ENCODE peak calls at places on chromosomes 11 and 22, in eight cellular contexts. One of them, this sample, is unnamed.

GRCh38 chr11:14018441-14018840 is 55.9 kb downstream of the SPON1 start:
- DNase-seq in coronary artery: no peak
- DNase-seq in cardiac fibroblast: no peak
- DNase-seq in tibial nerve: no peak
- DNase-seq in WTC11: no peak
- DNase-seq in epithelial cell of esophagus: no peak
- DNase-seq in colonic mucosa: no peak
- DNase-seq in AG09309: no peak
- DNase-seq in this sample: no peak

GRCh38 chr22:23180301-23180892 is at the start of gene BCR:
- DNase-seq in colonic mucosa: peak
- DNase-seq in tibial nerve: peak
- DNase-seq in coronary artery: no peak
- DNase-seq in epithelial cell of esophagus: peak
- DNase-seq in cardiac fibroblast: peak
- DNase-seq in WTC11: peak
- DNase-seq in AG09309: peak
- DNase-seq in this sample: no peak

GRCh38 chr11:132901638-132902610 is 630.4 kb downstream of the OPCML start:
- DNase-seq in tibial nerve: no peak
- DNase-seq in cardiac fibroblast: no peak
- DNase-seq in epithelial cell of esophagus: peak
- DNase-seq in coronary artery: no peak
- DNase-seq in WTC11: no peak
- DNase-seq in colonic mucosa: no peak
- DNase-seq in AG09309: no peak
- DNase-seq in this sample: no peak

GRCh38 chr22:46436595-46437163 is 100.7 kb downstream of the CELSR1 start:
- DNase-seq in epithelial cell of esophagus: peak
- DNase-seq in cardiac fibroblast: peak
- DNase-seq in colonic mucosa: no peak
- DNase-seq in WTC11: no peak
- DNase-seq in coronary artery: no peak
- DNase-seq in AG09309: no peak
- DNase-seq in tibial nerve: no peak
- DNase-seq in this sample: no peak

GRCh38 chr11:134008593-134008992 is 51.8 kb upstream of the IGSF9B start:
- DNase-seq in coronary artery: no peak
- DNase-seq in colonic mucosa: no peak
- DNase-seq in cardiac fibroblast: no peak
- DNase-seq in AG09309: no peak
- DNase-seq in WTC11: no peak
- DNase-seq in epithelial cell of esophagus: peak
- DNase-seq in tibial nerve: no peak
- DNase-seq in this sample: no peak

GRCh38 chr11:69314555-69314954 is 20.6 kb downstream of the MYEOV start:
- DNase-seq in coronary artery: no peak
- DNase-seq in AG09309: no peak
- DNase-seq in cardiac fibroblast: no peak
- DNase-seq in WTC11: no peak
- DNase-seq in colonic mucosa: no peak
- DNase-seq in tibial nerve: no peak
- DNase-seq in epithelial cell of esophagus: no peak
- DNase-seq in this sample: no peak

GRCh38 chr11:59141673-59142460 is 789 bp upstream of the FAM111A start:
- DNase-seq in WTC11: no peak
- DNase-seq in colonic mucosa: no peak
- DNase-seq in AG09309: no peak
- DNase-seq in coronary artery: no peak
- DNase-seq in cardiac fibroblast: peak
- DNase-seq in epithelial cell of esophagus: no peak
- DNase-seq in tibial nerve: no peak
- DNase-seq in this sample: no peak

GRCh38 chr11:1763336-1763795 is 361 bp downstream of the CTSD start:
- DNase-seq in coronary artery: no peak
- DNase-seq in cardiac fibroblast: no peak
- DNase-seq in AG09309: no peak
- DNase-seq in tibial nerve: no peak
- DNase-seq in WTC11: no peak
- DNase-seq in colonic mucosa: no peak
- DNase-seq in epithelial cell of esophagus: no peak
- DNase-seq in this sample: no peak

GRCh38 chr11:75679566-75679965 is 10.7 kb upstream of the MAP6 start:
- DNase-seq in WTC11: no peak
- DNase-seq in cardiac fibroblast: no peak
- DNase-seq in coronary artery: no peak
- DNase-seq in tibial nerve: no peak
- DNase-seq in colonic mucosa: no peak
- DNase-seq in AG09309: no peak
- DNase-seq in epithelial cell of esophagus: no peak
- DNase-seq in this sample: no peak

GRCh38 chr11:16555956-16556355 is 182.5 kb upstream of the C11orf58 start:
- DNase-seq in coronary artery: no peak
- DNase-seq in WTC11: no peak
- DNase-seq in tibial nerve: no peak
- DNase-seq in colonic mucosa: no peak
- DNase-seq in epithelial cell of esophagus: no peak
- DNase-seq in AG09309: no peak
- DNase-seq in cardiac fibroblast: no peak
- DNase-seq in this sample: no peak

GRCh38 chr11:84817998-84818397 is 809.1 kb downstream of the DLG2 start:
- DNase-seq in cardiac fibroblast: peak
- DNase-seq in coronary artery: no peak
- DNase-seq in epithelial cell of esophagus: peak
- DNase-seq in WTC11: no peak
- DNase-seq in tibial nerve: no peak
- DNase-seq in colonic mucosa: no peak
- DNase-seq in AG09309: peak
- DNase-seq in this sample: no peak

GRCh38 chr11:128725630-128726461 is 32.0 kb downstream of the FLI1 start:
- DNase-seq in cardiac fibroblast: peak
- DNase-seq in WTC11: no peak
- DNase-seq in epithelial cell of esophagus: peak
- DNase-seq in tibial nerve: peak
- DNase-seq in colonic mucosa: no peak
- DNase-seq in AG09309: peak
- DNase-seq in coronary artery: no peak
- DNase-seq in this sample: no peak

GRCh38 chr11:111582881-111583280 is 19.4 kb upstream of the SIK2 start:
- DNase-seq in epithelial cell of esophagus: no peak
- DNase-seq in cardiac fibroblast: no peak
- DNase-seq in WTC11: no peak
- DNase-seq in AG09309: no peak
- DNase-seq in colonic mucosa: no peak
- DNase-seq in coronary artery: no peak
- DNase-seq in tibial nerve: no peak
- DNase-seq in this sample: no peak

GRCh38 chr22:47333625-47334024 is 571.2 kb downstream of the TBC1D22A start:
- DNase-seq in AG09309: no peak
- DNase-seq in epithelial cell of esophagus: peak
- DNase-seq in cardiac fibroblast: peak
- DNase-seq in tibial nerve: no peak
- DNase-seq in coronary artery: no peak
- DNase-seq in colonic mucosa: no peak
- DNase-seq in WTC11: no peak
- DNase-seq in this sample: no peak

GRCh38 chr22:40975346-40975745 is 24.2 kb downstream of the RBX1 start:
- DNase-seq in AG09309: peak
- DNase-seq in tibial nerve: no peak
- DNase-seq in WTC11: no peak
- DNase-seq in colonic mucosa: no peak
- DNase-seq in coronary artery: no peak
- DNase-seq in epithelial cell of esophagus: no peak
- DNase-seq in cardiac fibroblast: no peak
- DNase-seq in this sample: no peak

GRCh38 chr22:49826603-49827306 is 918 bp downstream of the BRD1 start:
- DNase-seq in coronary artery: no peak
- DNase-seq in AG09309: no peak
- DNase-seq in tibial nerve: peak
- DNase-seq in colonic mucosa: peak
- DNase-seq in epithelial cell of esophagus: peak
- DNase-seq in WTC11: no peak
- DNase-seq in cardiac fibroblast: peak
- DNase-seq in this sample: no peak

GRCh38 chr11:120086651-120087050 is 51.3 kb downstream of the TRIM29 start:
- DNase-seq in colonic mucosa: no peak
- DNase-seq in cardiac fibroblast: no peak
- DNase-seq in WTC11: no peak
- DNase-seq in AG09309: no peak
- DNase-seq in coronary artery: no peak
- DNase-seq in tibial nerve: no peak
- DNase-seq in epithelial cell of esophagus: no peak
- DNase-seq in this sample: no peak

GRCh38 chr22:46052331-46052771 is 75.4 kb upstream of the WNT7B start:
- DNase-seq in colonic mucosa: no peak
- DNase-seq in WTC11: peak
- DNase-seq in cardiac fibroblast: peak
- DNase-seq in tibial nerve: no peak
- DNase-seq in epithelial cell of esophagus: no peak
- DNase-seq in AG09309: no peak
- DNase-seq in coronary artery: peak
- DNase-seq in this sample: no peak

GRCh38 chr22:19717691-19718254 is 3.5 kb downstream of the SEPTIN5 start:
- DNase-seq in WTC11: peak
- DNase-seq in colonic mucosa: peak
- DNase-seq in AG09309: no peak
- DNase-seq in coronary artery: no peak
- DNase-seq in cardiac fibroblast: peak
- DNase-seq in tibial nerve: peak
- DNase-seq in epithelial cell of esophagus: peak
- DNase-seq in this sample: peak

GRCh38 chr22:39254789-39255298 is 10.1 kb upstream of the PDGFB start:
- DNase-seq in epithelial cell of esophagus: peak
- DNase-seq in WTC11: no peak
- DNase-seq in AG09309: no peak
- DNase-seq in coronary artery: no peak
- DNase-seq in colonic mucosa: no peak
- DNase-seq in tibial nerve: no peak
- DNase-seq in cardiac fibroblast: peak
- DNase-seq in this sample: no peak

DNA sequence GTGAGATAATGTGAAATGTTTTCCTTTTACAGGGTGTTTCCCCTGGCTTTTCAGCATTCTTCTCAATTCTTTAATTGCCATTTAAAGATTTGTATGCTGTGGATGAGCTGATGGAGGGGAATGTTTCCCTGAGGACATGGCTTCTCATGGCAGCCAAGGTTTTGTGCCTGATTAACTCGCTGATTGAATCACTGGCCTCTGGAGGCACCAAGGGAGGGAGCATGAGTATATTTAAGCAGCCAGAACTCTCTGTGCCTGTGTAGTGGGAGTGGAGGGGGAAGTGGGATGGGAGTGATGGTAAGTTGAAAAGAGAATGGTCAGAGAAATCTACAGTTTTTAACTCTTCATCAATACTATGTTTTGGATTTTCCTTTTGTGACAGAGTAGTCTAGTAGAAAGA is 88.7 kb downstream of the STIM1 start:
- DNase-seq in AG09309: no peak
- DNase-seq in cardiac fibroblast: peak
- DNase-seq in epithelial cell of esophagus: no peak
- DNase-seq in colonic mucosa: no peak
- DNase-seq in WTC11: no peak
- DNase-seq in tibial nerve: peak
- DNase-seq in coronary artery: no peak
- DNase-seq in this sample: no peak
- TF ChIP-seq CTCF in AG09309: no peak
- TF ChIP-seq CTCF in cardiac fibroblast: no peak
- TF ChIP-seq CTCF in epithelial cell of esophagus: no peak
- TF ChIP-seq CTCF in colonic mucosa: no peak
- TF ChIP-seq CTCF in WTC11: no peak
- TF ChIP-seq CTCF in tibial nerve: no peak
- TF ChIP-seq CTCF in coronary artery: no peak
- TF ChIP-seq CTCF in this sample: no peak

DNA sequence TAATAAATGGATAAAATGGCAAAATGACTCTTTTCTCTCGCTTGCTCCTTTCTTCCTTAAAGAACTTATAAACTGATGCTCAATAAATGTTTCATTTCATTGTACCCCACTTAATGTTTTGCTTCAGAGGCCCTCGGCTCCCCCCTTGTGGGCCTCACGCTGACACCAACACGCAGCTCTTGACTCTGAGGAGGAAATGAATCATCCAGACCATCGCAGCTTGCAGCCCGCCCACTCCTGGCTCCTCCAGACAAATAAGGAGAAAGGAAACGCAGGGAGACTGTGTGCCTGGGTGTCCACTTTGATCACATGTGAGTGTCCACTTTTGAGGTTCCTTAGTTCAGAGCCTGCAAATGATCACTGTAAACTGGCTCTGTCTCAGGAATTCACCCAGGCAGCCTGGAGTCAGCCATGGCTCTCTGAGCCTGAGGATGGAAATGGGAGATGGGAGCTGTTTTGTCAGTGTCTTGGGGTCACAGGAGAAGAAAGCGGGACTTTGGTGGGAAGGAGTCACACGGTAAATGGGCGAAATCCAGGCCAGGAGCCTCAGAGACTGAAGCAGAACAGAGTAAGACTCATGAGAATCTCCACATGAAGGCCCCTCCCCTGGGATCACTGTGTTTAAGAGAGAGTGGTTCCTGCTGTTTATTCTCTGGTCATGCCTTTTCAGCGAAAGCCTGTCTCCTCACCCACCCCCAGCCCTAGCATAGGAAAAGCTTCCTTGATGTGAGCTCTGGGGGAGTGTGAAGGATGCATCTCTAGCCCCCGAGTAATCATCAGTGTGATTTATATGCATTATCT is 96.5 kb downstream of the CWC15 start:
- DNase-seq in AG09309: peak
- DNase-seq in colonic mucosa: peak
- DNase-seq in cardiac fibroblast: peak
- DNase-seq in epithelial cell of esophagus: peak
- DNase-seq in coronary artery: peak
- DNase-seq in WTC11: no peak
- DNase-seq in tibial nerve: peak
- DNase-seq in this sample: no peak
- TF ChIP-seq CTCF in AG09309: peak
- TF ChIP-seq CTCF in colonic mucosa: no peak
- TF ChIP-seq CTCF in cardiac fibroblast: no peak
- TF ChIP-seq CTCF in epithelial cell of esophagus: peak
- TF ChIP-seq CTCF in coronary artery: no peak
- TF ChIP-seq CTCF in WTC11: no peak
- TF ChIP-seq CTCF in tibial nerve: peak
- TF ChIP-seq CTCF in this sample: peak

DNA sequence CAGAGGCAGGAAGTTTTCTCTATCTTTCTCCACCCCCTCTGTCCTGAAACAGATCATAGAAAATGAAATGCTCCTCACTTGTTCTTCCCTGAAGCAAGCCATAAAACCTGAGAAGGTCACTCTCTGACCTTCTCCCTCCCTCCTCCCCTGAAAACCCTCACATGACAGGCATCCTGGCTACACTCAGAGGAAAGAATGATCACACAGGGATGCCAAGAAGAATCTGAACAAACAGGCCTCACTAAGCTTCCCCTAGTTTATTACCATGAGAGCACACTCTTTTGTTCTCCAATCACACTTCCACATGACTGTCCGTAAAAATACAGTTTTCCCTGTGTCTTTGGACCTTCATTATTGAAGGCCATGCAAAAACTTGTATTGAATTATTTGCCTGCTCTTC is 300.1 kb downstream of the BUD13 start:
- DNase-seq in WTC11: no peak
- DNase-seq in cardiac fibroblast: no peak
- DNase-seq in tibial nerve: no peak
- DNase-seq in coronary artery: no peak
- DNase-seq in colonic mucosa: no peak
- DNase-seq in epithelial cell of esophagus: no peak
- DNase-seq in AG09309: no peak
- DNase-seq in this sample: no peak
- TF ChIP-seq CTCF in WTC11: no peak
- TF ChIP-seq CTCF in cardiac fibroblast: no peak
- TF ChIP-seq CTCF in tibial nerve: no peak
- TF ChIP-seq CTCF in coronary artery: no peak
- TF ChIP-seq CTCF in colonic mucosa: no peak
- TF ChIP-seq CTCF in epithelial cell of esophagus: no peak
- TF ChIP-seq CTCF in AG09309: no peak
- TF ChIP-seq CTCF in this sample: no peak

GRCh38 chr22:43427296-43428004 is 15.6 kb downstream of the MPPED1 start:
- DNase-seq in WTC11: no peak
- DNase-seq in colonic mucosa: no peak
- DNase-seq in AG09309: no peak
- DNase-seq in cardiac fibroblast: no peak
- DNase-seq in coronary artery: no peak
- DNase-seq in epithelial cell of esophagus: no peak
- DNase-seq in tibial nerve: no peak
- DNase-seq in this sample: no peak
- TF ChIP-seq CTCF in WTC11: no peak
- TF ChIP-seq CTCF in colonic mucosa: no peak
- TF ChIP-seq CTCF in AG09309: no peak
- TF ChIP-seq CTCF in cardiac fibroblast: no peak
- TF ChIP-seq CTCF in coronary artery: no peak
- TF ChIP-seq CTCF in epithelial cell of esophagus: no peak
- TF ChIP-seq CTCF in tibial nerve: no peak
- TF ChIP-seq CTCF in this sample: peak